ENCODE peak calls at places on chromosome 19, in ten cellular contexts. T is ovary; G is pancreas; R is CD8-positive, alpha-beta T cell; F is neural progenitor cell; A is kidney; Q is A549; V is heart right ventricle; J is Karpas-422; D is aorta. L is an unnamed sample.

GRCh38 chr19:37931941-37932655 is 25.1 kb downstream of the SIPA1L3 start:
- DNase-seq in A (peak; percentile 95), R (no peak), Q (peak; percentile 96), D (peak; percentile 84), T (peak; percentile 27), J (no peak), F (peak; percentile 87), G (peak; percentile 89), V (peak; percentile 26), L (peak; percentile 82)

GRCh38 chr19:51660975-51661600 is 14.5 kb upstream of the SIGLEC14 start:
- DNase-seq in F (peak; percentile 93), J (peak; percentile 94), G (peak; percentile 63), R (peak; percentile 41), Q (peak; percentile 81), T (peak; percentile 88), V (peak; percentile 49), A (no peak), D (peak; percentile 86), L (peak; percentile 67)

GRCh38 chr19:38877781-38878574 is at the start of gene RINL:
- DNase-seq in T (no peak), G (no peak), J (peak; percentile 89), A (no peak), V (no peak), R (peak; percentile 78), Q (no peak), F (no peak), D (no peak), L (no peak)

GRCh38 chr19:2381151-2381822 is 21.2 kb downstream of the TMPRSS9 start:
- DNase-seq in V (no peak), J (no peak), A (no peak), G (no peak), R (no peak), F (peak; percentile 43), T (no peak), Q (no peak), D (no peak), L (peak; percentile 42)

GRCh38 chr19:40241125-40241808 is 14.8 kb upstream of the CCNP start:
- DNase-seq in J (no peak), F (no peak), G (no peak), T (no peak), Q (no peak), V (no peak), R (no peak), D (no peak), A (no peak), L (no peak)

GRCh38 chr19:38826856-38827551 is 4.6 kb downstream of the ECH1 start:
- DNase-seq in D (no peak), T (no peak), F (no peak), A (no peak), R (no peak), V (no peak), Q (no peak), J (no peak), G (no peak), L (no peak)

GRCh38 chr19:33290956-33291622 is 11.2 kb downstream of the CEBPA start:
- DNase-seq in Q (peak; percentile 65), R (no peak), F (no peak), V (no peak), J (no peak), A (peak; percentile 65), T (no peak), G (no peak), D (peak; percentile 50), L (no peak)

GRCh38 chr19:5693195-5694166 is 3.4 kb downstream of the RPL36 start:
- DNase-seq in V (peak; percentile 21), G (peak; percentile 28), Q (no peak), T (no peak), R (no peak), F (no peak), D (no peak), J (no peak), A (no peak), L (peak; percentile 67)

GRCh38 chr19:29879655-29879974 is 62.4 kb upstream of the URI1 start:
- DNase-seq in F (no peak), R (no peak), A (no peak), V (no peak), J (peak; percentile 21), Q (no peak), D (no peak), G (no peak), T (no peak), L (no peak)

GRCh38 chr19:19137556-19138109 is 645 bp downstream of the TMEM161A start:
- DNase-seq in J (peak; percentile 54), V (no peak), A (no peak), F (peak; percentile 20), D (no peak), Q (no peak), G (peak; percentile 47), R (no peak), T (no peak), L (no peak)

GRCh38 chr19:49430678-49431329 is 5.6 kb downstream of the GFY start:
- DNase-seq in V (no peak), R (no peak), F (peak; percentile 38), T (no peak), G (no peak), D (no peak), J (peak; percentile 90), A (no peak), Q (peak; percentile 68), L (no peak)

DNA sequence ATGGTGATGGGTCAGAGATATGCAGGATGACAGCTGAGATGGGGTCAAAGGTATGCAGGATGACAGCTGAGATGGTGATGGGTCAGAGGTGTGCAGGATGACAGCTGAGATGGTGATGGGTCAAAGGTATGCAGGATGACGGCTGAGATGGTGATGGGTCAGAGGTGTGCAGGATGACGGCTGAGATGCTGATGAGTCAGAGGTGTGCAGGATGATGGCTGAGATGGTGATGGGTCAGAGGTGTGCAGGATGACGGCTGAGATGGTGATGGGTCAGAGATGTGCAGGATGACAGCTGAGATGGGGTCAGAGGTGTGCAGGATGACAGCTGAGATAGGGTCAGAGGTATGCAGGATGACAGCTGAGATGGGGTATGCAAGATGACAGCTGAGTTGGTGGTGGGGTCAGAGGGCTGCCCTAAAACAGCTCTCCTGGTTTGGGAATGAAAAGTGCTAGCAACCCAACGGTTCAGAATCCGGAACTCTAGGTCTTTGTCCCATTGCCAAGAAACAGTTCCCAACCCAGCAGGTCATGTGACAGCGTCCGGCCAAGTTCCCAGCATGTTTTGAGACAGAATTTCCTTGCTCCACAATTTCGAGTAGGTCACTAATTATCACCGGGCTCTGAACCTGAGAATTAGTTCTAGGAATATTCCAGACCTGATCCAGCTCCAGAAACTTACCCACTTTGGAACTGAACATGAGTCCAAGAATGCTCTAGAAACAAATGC is 3.3 kb downstream of the SELENOW start:
- DNase-seq in V (no peak), F (no peak), A (no peak), J (no peak), R (no peak), Q (no peak), T (peak; percentile 57), D (no peak), G (no peak), L (no peak)
- H3K27ac ChIP-seq in V (peak overlapping the region; percentile 99), F (no peak overlapping the region), A (peak overlapping the region; percentile 37), J (no peak overlapping the region), R (no peak overlapping the region), Q (no peak overlapping the region), T (no peak overlapping the region), D (no peak overlapping the region), G (no peak overlapping the region), L (no peak overlapping the region)

GRCh38 chr19:4068058-4068966 is 1.6 kb upstream of the ZBTB7A start:
- DNase-seq in V (no peak), T (no peak), D (no peak), Q (no peak), G (no peak), A (no peak), J (no peak), R (no peak), F (no peak), L (no peak)
- H3K4me3 ChIP-seq in V (peak overlapping the region; percentile 92), T (peak overlapping the region; percentile 91), D (peak overlapping the region; percentile 97), Q (peak overlapping the region; percentile 95), G (peak overlapping the region; percentile 72), A (peak overlapping the region; percentile 38), J (peak overlapping the region; percentile 89), R (peak overlapping the region; percentile 89), F (peak overlapping the region; percentile 81), L (peak overlapping the region; percentile 88)

DNA sequence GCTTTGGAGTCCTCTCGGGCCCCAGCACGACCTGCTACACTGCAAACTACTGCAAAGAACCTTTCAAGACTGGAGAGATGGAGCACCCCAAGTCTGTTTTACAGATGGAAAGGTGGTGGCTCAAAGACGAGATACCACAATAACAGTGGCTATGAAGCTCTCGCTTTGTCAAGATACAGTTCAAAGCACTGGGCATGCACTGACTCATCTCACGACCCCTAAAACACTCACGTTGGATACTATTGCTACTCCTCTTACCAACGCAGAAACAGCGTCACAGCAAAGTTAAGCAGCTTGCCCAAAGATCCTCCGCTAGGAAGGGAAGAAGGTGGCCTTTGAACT is 24.0 kb upstream of the LAIR1 start:
- DNase-seq in V (no peak), J (no peak), F (no peak), G (no peak), D (no peak), R (no peak), A (no peak), Q (no peak), T (no peak), L (no peak)
- H3K27ac ChIP-seq in V (no peak overlapping the region), J (no peak overlapping the region), F (no peak overlapping the region), G (no peak overlapping the region), D (no peak overlapping the region), R (peak overlapping the region; percentile 51), A (no peak overlapping the region), Q (no peak overlapping the region), T (no peak overlapping the region), L (no peak overlapping the region)

DNA sequence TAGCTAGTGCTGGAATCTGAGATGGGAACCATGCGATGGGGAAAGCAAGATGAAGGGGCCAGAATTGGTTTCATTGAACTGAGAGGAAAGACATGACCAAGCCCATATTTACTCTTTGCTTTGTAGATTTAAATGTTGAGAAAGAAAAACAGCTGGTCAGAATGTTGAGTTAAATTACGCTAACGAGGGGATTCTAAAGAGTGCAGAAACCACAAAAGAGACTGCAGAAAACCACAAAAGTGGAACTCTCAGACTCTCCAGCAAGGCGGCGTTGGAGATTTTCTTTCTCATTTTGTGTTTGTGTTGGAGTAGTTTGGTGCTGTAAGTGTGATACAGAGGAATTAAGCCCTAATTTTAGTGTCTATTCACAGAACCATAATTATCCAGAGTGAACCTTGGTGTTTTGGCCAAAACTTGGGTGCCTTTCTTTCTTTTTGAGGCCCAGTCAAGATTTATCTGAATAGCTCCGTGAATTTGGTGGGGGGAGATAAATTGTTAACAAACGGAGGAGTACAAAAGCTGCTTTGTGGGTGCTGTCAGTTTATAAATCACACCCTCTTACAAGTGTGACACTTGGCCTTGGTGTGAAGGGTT is 26.3 kb downstream of the SAE1 start:
- DNase-seq in R (peak; percentile 26), G (no peak), Q (no peak), D (no peak), F (no peak), T (no peak), V (no peak), A (no peak), J (no peak), L (peak; percentile 13)
- H3K4me3 ChIP-seq in R (peak overlapping the region; percentile 42), G (no peak overlapping the region), Q (no peak overlapping the region), D (no peak overlapping the region), F (no peak overlapping the region), T (no peak overlapping the region), V (no peak overlapping the region), A (no peak overlapping the region), J (no peak overlapping the region), L (no peak overlapping the region)

DNA sequence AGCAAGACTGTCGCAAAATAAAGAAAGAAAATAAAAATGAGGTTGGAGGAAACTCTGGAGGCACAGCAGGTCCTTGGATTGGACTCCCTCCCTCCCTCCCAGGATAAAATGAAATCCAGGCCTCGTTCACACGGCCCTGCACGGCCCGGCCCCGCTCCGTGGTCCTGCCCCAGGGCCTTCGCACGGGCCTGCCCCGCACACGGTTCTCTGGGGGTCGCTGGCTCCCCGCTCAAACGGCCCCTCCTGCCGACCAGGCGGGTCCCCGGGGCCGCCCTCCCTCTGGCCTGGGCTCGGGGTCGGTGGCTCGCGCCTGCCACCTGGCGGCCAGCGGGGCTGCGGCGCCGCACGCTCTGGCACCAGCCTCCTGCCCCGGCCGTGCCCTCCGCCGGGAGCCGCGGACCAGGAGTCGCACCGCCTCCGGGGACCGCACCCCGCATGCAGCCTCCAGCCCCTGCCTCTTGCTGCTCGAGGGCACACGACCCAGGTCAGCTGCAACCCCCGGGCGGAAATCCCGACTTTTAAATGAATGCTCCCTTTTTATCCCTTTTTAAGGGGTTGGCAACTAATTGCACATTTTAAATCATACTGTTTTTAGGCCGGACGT is 1.5 kb upstream of the WDR18 start:
- DNase-seq in Q (peak; percentile 52), T (peak; percentile 77), D (peak; percentile 92), F (peak; percentile 89), V (peak; percentile 83), A (peak; percentile 87), G (peak; percentile 55), R (peak; percentile 74), J (peak; percentile 87), L (peak; percentile 62)
- H3K27ac ChIP-seq in Q (peak overlapping the region; percentile 74), T (peak overlapping the region; percentile 14), D (no peak overlapping the region), F (no peak overlapping the region), V (peak overlapping the region; percentile 19), A (peak overlapping the region; percentile 14), G (peak overlapping the region; percentile 12), R (no peak overlapping the region), J (no peak overlapping the region), L (no peak overlapping the region)

L was measured in SJCRH30.